ENCODE peak calls at places on chromosome 16, in seven cellular contexts. O is neural progenitor cell, S is SK-N-SH, K is upper lobe of left lung, Q is cardiac muscle cell, P is Peyer's patch, X is PC-9. G is an unnamed sample.

GRCh38 chr16:11459722-11460121 is 114.5 kb downstream of the RMI2 start:
- DNase-seq in O (no peak), S (no peak), K (no peak), Q (no peak), P (no peak), X (no peak), G (no peak)

GRCh38 chr16:82639263-82639662 is 12.5 kb downstream of the CDH13 start:
- DNase-seq in O (no peak), S (no peak), K (no peak), Q (no peak), P (no peak), X (no peak), G (no peak)

GRCh38 chr16:67115649-67116048 is 5.9 kb downstream of the PHAF1 start:
- DNase-seq in O (no peak), S (no peak), K (no peak), Q (no peak), P (no peak), X (no peak), G (no peak)

GRCh38 chr16:55539049-55539448 is 27.4 kb upstream of the CAPNS2 start:
- DNase-seq in O (no peak), S (no peak), K (no peak), Q (no peak), P (no peak), X (no peak), G (no peak)

GRCh38 chr16:50025544-50025931 is 513 bp downstream of the CNEP1R1 start:
- DNase-seq in O (no peak), S (no peak), K (no peak), Q (peak; percentile 55), P (no peak), X (no peak), G (peak; percentile 9)

GRCh38 chr16:29146266-29146665 is 161.4 kb downstream of the LAT start:
- DNase-seq in O (no peak), S (no peak), K (peak; percentile 55), Q (no peak), P (no peak), X (no peak), G (no peak)

GRCh38 chr16:11675561-11676511 is 7.6 kb downstream of the SNN start:
- DNase-seq in O (no peak), S (no peak), K (peak; percentile 68), Q (no peak), P (no peak), X (peak; percentile 90), G (no peak)

GRCh38 chr16:70737377-70738082 is 51.7 kb upstream of the MTSS2 start:
- DNase-seq in O (no peak), S (peak; percentile 96), K (peak; percentile 90), Q (peak; percentile 47), P (peak; percentile 62), X (peak; percentile 58), G (peak; percentile 16)

GRCh38 chr16:88020513-88020885 is 69.3 kb downstream of the BANP start:
- DNase-seq in O (no peak), S (no peak), K (no peak), Q (no peak), P (no peak), X (no peak), G (no peak)

GRCh38 chr16:82935781-82936180 is 309.0 kb downstream of the CDH13 start:
- DNase-seq in O (no peak), S (no peak), K (no peak), Q (no peak), P (no peak), X (no peak), G (no peak)

GRCh38 chr16:48231675-48232214 is 12.4 kb upstream of the LONP2 start:
- DNase-seq in O (peak; percentile 58), S (peak; percentile 45), K (no peak), Q (peak; percentile 57), P (no peak), X (peak; percentile 29), G (no peak)

GRCh38 chr16:24800586-24800985 is 45.2 kb upstream of the SLC5A11 start:
- DNase-seq in O (no peak), S (no peak), K (no peak), Q (peak; percentile 24), P (no peak), X (peak; percentile 26), G (no peak)

GRCh38 chr16:90048347-90048722 is 28.8 kb downstream of the PRDM7 start:
- DNase-seq in O (no peak), S (no peak), K (no peak), Q (no peak), P (no peak), X (no peak), G (no peak)

GRCh38 chr16:57016831-57017230 is 27.5 kb downstream of the NLRC5 start:
- DNase-seq in O (no peak), S (no peak), K (no peak), Q (no peak), P (no peak), X (no peak), G (no peak)

GRCh38 chr16:61306204-61306603 is 730.0 kb downstream of the CDH8 start:
- DNase-seq in O (no peak), S (no peak), K (no peak), Q (no peak), P (no peak), X (no peak), G (no peak)

GRCh38 chr16:19815418-19815817 is 69.2 kb downstream of the GPRC5B start:
- DNase-seq in O (no peak), S (no peak), K (no peak), Q (no peak), P (no peak), X (no peak), G (no peak)

GRCh38 chr16:7548796-7549318 is 216.2 kb downstream of the RBFOX1 start:
- DNase-seq in O (no peak), S (no peak), K (no peak), Q (no peak), P (no peak), X (no peak), G (no peak)

GRCh38 chr16:89444151-89444723 is 46.1 kb downstream of the ANKRD11 start:
- DNase-seq in O (no peak), S (no peak), K (no peak), Q (no peak), P (no peak), X (no peak), G (no peak)

GRCh38 chr16:57815987-57816745 is 13.9 kb upstream of the KIFC3 start:
- DNase-seq in O (peak; percentile 71), S (peak; percentile 29), K (peak; percentile 67), Q (peak; percentile 51), P (peak; percentile 27), X (peak; percentile 90), G (peak; percentile 23)

GRCh38 chr16:88527186-88527936 is 42.8 kb upstream of the ZC3H18 start:
- DNase-seq in O (peak; percentile 90), S (peak; percentile 95), K (peak; percentile 93), Q (peak; percentile 80), P (peak; percentile 66), X (peak; percentile 67), G (peak; percentile 45)

GRCh38 chr16:2598133-2598641 is 60.4 kb downstream of the PDPK1 start:
- DNase-seq in O (no peak), S (no peak), K (peak; percentile 66), Q (no peak), P (peak; percentile 14), X (no peak), G (no peak)

GRCh38 chr16:15677447-15677846 is 27.4 kb downstream of the NDE1 start:
- DNase-seq in O (no peak), S (no peak), K (no peak), Q (no peak), P (no peak), X (no peak), G (no peak)
- H3K27ac ChIP-seq in O (no peak overlapping the region), S (no peak overlapping the region), K (no peak overlapping the region), Q (no peak overlapping the region), P (no peak overlapping the region), X (no peak overlapping the region), G (no peak overlapping the region)

GRCh38 chr16:79843145-79843544 is 242.6 kb upstream of the MAF start:
- DNase-seq in O (no peak), S (no peak), K (no peak), Q (no peak), P (no peak), X (no peak), G (no peak)

GRCh38 chr16:79844603-79845002 is 244.1 kb upstream of the MAF start:
- DNase-seq in O (no peak), S (no peak), K (no peak), Q (no peak), P (no peak), X (no peak), G (no peak)

GRCh38 chr16:79843631-79844043 is 243.1 kb upstream of the MAF start:
- DNase-seq in O (no peak), S (no peak), K (no peak), Q (no peak), P (no peak), X (no peak), G (no peak)

GRCh38 chr16:79839851-79840321 is 239.3 kb upstream of the MAF start:
- DNase-seq in O (no peak), S (no peak), K (peak; percentile 8), Q (no peak), P (no peak), X (no peak), G (no peak)

GRCh38 chr16:79842197-79842596 is 241.7 kb upstream of the MAF start:
- DNase-seq in O (no peak), S (no peak), K (no peak), Q (no peak), P (no peak), X (no peak), G (no peak)
- H3K27ac ChIP-seq in O (no peak overlapping the region), S (no peak overlapping the region), K (no peak overlapping the region), Q (no peak overlapping the region), P (no peak overlapping the region), X (no peak overlapping the region), G (no peak overlapping the region)

DNA sequence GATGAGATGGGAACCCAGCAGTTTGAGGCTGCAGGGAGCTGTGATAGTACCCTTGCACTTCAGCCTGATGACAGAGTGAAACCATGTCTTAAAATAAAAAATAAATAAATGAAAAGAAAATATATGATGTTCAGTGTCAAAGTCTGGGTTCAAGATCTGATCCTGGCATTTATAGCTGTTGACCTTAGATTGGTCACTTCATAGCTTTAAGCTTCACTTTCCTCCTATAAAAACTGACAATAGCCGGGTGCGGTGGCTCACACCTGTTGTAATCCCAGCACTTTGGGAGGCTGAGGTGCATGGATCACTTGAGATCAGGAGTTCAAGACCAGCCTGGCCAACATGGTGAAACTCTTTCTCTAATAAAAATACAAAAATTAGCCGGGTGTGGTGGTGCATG is 5.2 kb upstream of the ZNF821 start:
- DNase-seq in O (no peak), S (no peak), K (no peak), Q (no peak), P (no peak), X (no peak), G (no peak)
- H3K27ac ChIP-seq in O (no peak overlapping the region), S (no peak overlapping the region), K (no peak overlapping the region), Q (no peak overlapping the region), P (no peak overlapping the region), X (no peak overlapping the region), G (no peak overlapping the region)

DNA sequence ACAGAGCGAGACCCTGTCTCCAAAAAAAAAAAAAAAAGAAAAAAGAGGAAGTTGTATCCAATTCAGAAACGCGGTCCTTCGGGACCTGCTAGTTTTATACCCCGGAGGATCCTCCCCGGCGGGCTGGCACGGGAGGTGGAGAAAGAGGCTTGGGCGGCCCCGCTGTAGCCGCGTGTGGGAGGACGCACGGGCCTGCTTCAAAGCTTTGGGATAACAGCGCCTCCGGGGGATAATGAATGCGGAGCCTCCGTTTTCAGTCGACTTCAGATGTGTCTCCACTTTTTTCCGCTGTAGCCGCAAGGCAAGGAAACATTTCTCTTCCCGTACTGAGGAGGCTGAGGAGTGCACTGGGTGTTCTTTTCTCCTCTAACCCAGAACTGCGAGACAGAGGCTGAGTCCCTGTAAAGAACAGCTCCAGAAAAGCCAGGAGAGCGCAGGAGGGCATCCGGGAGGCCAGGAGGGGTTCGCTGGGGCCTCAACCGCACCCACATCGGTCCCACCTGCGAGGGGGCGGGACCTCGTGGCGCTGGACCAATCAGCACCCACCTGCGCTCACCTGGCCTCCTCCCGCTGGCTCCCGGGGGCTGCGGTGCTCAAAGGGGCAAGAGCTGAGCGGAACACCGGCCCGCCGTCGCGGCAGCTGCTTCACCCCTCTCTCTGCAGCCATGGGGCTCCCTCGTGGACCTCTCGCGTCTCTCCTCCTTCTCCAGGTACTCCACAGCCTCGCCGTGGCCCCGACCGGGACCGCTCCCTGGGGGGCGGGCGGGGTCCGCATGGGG is at the start of gene CDH3:
- DNase-seq in O (peak; percentile 78), S (peak; percentile 64), K (peak; percentile 93), Q (peak; percentile 58), P (no peak), X (peak; percentile 88), G (no peak)
- H3K27ac ChIP-seq in O (no peak within 1 kb of the TSS), S (no peak within 1 kb of the TSS), K (no peak within 1 kb of the TSS), Q (peak within 1 kb of the TSS; percentile 95), P (peak within 1 kb of the TSS; percentile 42), X (peak within 1 kb of the TSS; percentile 66), G (no peak within 1 kb of the TSS)